ENCODE peak calls at places on chromosomes 12 and 14, in ten cellular contexts. X is pancreas; M is stomach; H is fibroblast of lung; T is esophagus squamous epithelium; F is thoracic aorta; O is tibial nerve; E is CD8-positive, alpha-beta memory T cell; Z is tibial artery; W is endodermal cell. Y is an unnamed sample.
A peak's percentile ranks its signal among the peaks of the same experiment; 100 is the strongest.

GRCh38 chr14:95465358-95465757 is 51.1 kb downstream of the SYNE3 start:
- DNase-seq in X (no peak), M (no peak), F (no peak), E (no peak), O (no peak), H (no peak), Z (no peak), W (no peak), T (no peak), Y (no peak)

GRCh38 chr12:20101046-20101445 is 267.3 kb upstream of the PDE3A start:
- DNase-seq in X (no peak), M (no peak), F (peak; percentile 18), H (peak; percentile 33), E (no peak), W (peak; percentile 48), O (no peak), T (no peak), Z (peak; percentile 67), Y (no peak)

GRCh38 chr12:104230704-104231103 is 15.1 kb downstream of the TXNRD1 start:
- DNase-seq in H (no peak), E (no peak), X (no peak), W (peak; percentile 86), Z (no peak), F (no peak), M (no peak), T (no peak), O (no peak), Y (no peak)

GRCh38 chr12:44377443-44378160 is 498.5 kb downstream of the NELL2 start:
- DNase-seq in Z (no peak), H (no peak), O (no peak), M (no peak), T (no peak), E (no peak), W (no peak), F (no peak), X (no peak), Y (no peak)

GRCh38 chr12:119014368-119014767 is 33.0 kb downstream of the SRRM4 start:
- DNase-seq in M (no peak), W (no peak), Z (no peak), O (no peak), X (no peak), F (no peak), T (no peak), H (no peak), E (no peak), Y (no peak)

GRCh38 chr14:104559769-104560585 is 19.6 kb upstream of the C14orf180 start:
- DNase-seq in T (no peak), M (no peak), H (no peak), E (no peak), Z (no peak), F (no peak), X (peak; percentile 48), O (no peak), W (peak; percentile 35), Y (no peak)

GRCh38 chr14:90815817-90816662 is at the start of gene TTC7B:
- DNase-seq in H (peak; percentile 36), T (no peak), O (no peak), F (no peak), M (peak; percentile 51), Z (no peak), W (peak; percentile 87), E (no peak), X (peak; percentile 84), Y (peak; percentile 35)

GRCh38 chr12:49872781-49873181 is 29.9 kb upstream of the BCDIN3D start:
- DNase-seq in H (peak; percentile 60), Z (no peak), F (no peak), T (no peak), X (no peak), O (no peak), W (peak; percentile 50), E (no peak), M (no peak), Y (no peak)

GRCh38 chr12:112549031-112549430 is 130.3 kb downstream of the PTPN11 start:
- DNase-seq in X (no peak), W (peak; percentile 65), O (no peak), M (no peak), F (no peak), Z (no peak), T (no peak), H (no peak), E (no peak), Y (no peak)

GRCh38 chr14:49946320-49947141 is 53.6 kb downstream of the ARF6 start:
- DNase-seq in X (no peak), H (peak; percentile 81), W (no peak), F (no peak), M (peak; percentile 34), Z (peak; percentile 43), O (no peak), E (no peak), T (no peak), Y (no peak)

GRCh38 chr14:32404784-32405573 is 75.9 kb downstream of the AKAP6 start:
- DNase-seq in Z (no peak), W (no peak), H (no peak), M (no peak), X (no peak), O (no peak), E (no peak), T (no peak), F (no peak), Y (no peak)

GRCh38 chr14:54329082-54329695 is 67.6 kb upstream of the CDKN3 start:
- DNase-seq in M (peak; percentile 33), H (peak; percentile 72), X (no peak), E (no peak), T (no peak), O (peak; percentile 17), Z (no peak), W (peak; percentile 88), F (no peak), Y (no peak)

GRCh38 chr12:113788020-113788856 is 177.9 kb downstream of the RBM19 start:
- DNase-seq in W (no peak), F (no peak), E (no peak), M (no peak), Z (no peak), H (peak; percentile 12), X (no peak), O (no peak), T (no peak), Y (no peak)

GRCh38 chr12:116528498-116528897 is 30.7 kb upstream of the MAP1LC3B2 start:
- DNase-seq in T (no peak), Z (no peak), H (peak; percentile 66), W (no peak), F (no peak), M (no peak), O (no peak), E (no peak), X (no peak), Y (no peak)

GRCh38 chr12:29317556-29318363 is 63.2 kb downstream of the ERGIC2 start:
- DNase-seq in T (no peak), W (peak; percentile 78), Z (no peak), H (peak; percentile 40), X (no peak), E (peak; percentile 59), F (no peak), O (no peak), M (peak; percentile 38), Y (peak; percentile 23)

DNA sequence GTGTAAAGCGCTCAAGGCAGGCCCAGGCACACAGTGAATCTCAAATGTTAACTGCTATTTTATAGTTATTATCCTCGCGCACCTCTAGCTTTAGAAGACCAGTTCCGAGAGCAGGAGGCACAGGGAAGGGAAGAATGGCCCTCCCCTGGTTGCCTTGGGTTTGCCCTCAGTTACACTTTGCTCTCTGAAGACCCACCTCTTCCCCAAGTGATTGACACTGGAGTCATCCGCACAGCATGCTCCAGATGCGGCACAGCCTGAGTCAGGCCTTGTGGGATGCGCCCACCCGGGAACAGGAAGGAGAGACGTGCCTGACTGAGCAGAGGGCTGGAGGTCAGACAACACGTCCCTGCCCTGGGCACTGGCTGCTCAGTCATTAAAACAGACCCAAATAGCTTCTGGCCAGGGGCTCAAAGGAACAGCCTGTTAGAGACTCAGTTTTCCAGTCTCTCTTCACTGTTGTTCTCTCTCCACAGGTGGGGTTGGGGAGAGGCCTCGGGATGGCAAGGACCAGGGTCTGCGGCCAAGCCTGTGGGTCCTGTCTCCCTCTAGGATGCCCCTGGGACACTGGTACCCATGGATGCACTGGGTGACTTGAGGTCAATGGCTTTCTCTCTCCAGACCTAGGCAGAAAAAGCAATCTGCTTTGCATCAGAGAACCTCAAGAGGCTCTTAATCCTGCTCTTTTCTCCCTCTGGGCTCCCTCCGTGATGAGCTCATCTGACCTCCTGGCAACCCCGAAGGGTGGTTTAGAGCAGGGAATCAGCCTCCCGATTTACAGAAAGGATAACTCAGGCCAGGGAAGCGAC is 13.6 kb upstream of the MLXIP start:
- DNase-seq in Z (no peak), W (peak; percentile 90), M (no peak), X (no peak), T (no peak), E (no peak), O (no peak), H (peak; percentile 88), F (no peak), Y (no peak)
- H3K27ac ChIP-seq in Z (peak overlapping the region; percentile 82), W (peak overlapping the region; percentile 78), M (peak overlapping the region; percentile 89), X (peak overlapping the region; percentile 95), T (peak overlapping the region; percentile 76), E (peak overlapping the region; percentile 79), O (peak overlapping the region; percentile 66), H (peak overlapping the region; percentile 81), F (no peak overlapping the region), Y (no peak overlapping the region)

GRCh38 chr14:76138119-76138757 is 13.5 kb upstream of the GPATCH2L start:
- DNase-seq in X (no peak), Z (no peak), E (no peak), F (no peak), H (no peak), T (no peak), O (no peak), M (no peak), W (peak; percentile 62), Y (no peak)
- H3K27me3 ChIP-seq in X (peaks cover 4% of the 10 kb centered on the region), Z (peaks cover 72% of the 10 kb centered on the region), E (peaks cover 33% of the 10 kb centered on the region), F (no peaks in the 10 kb centered on the region), H (peaks cover 28% of the 10 kb centered on the region), T (peaks cover 92% of the 10 kb centered on the region), O (peaks cover 2% of the 10 kb centered on the region), M (peaks cover 90% of the 10 kb centered on the region), W (peaks cover 25% of the 10 kb centered on the region), Y (peaks cover 69% of the 10 kb centered on the region)

GRCh38 chr14:33700052-33700451 is 250.8 kb downstream of the EGLN3 start:
- DNase-seq in O (no peak), X (no peak), E (no peak), M (no peak), F (no peak), Z (no peak), H (no peak), T (no peak), W (no peak), Y (no peak)
- H3K27ac ChIP-seq in O (no peak overlapping the region), X (no peak overlapping the region), E (no peak overlapping the region), M (no peak overlapping the region), F (no peak overlapping the region), Z (no peak overlapping the region), H (no peak overlapping the region), T (no peak overlapping the region), W (no peak overlapping the region), Y (no peak overlapping the region)

DNA sequence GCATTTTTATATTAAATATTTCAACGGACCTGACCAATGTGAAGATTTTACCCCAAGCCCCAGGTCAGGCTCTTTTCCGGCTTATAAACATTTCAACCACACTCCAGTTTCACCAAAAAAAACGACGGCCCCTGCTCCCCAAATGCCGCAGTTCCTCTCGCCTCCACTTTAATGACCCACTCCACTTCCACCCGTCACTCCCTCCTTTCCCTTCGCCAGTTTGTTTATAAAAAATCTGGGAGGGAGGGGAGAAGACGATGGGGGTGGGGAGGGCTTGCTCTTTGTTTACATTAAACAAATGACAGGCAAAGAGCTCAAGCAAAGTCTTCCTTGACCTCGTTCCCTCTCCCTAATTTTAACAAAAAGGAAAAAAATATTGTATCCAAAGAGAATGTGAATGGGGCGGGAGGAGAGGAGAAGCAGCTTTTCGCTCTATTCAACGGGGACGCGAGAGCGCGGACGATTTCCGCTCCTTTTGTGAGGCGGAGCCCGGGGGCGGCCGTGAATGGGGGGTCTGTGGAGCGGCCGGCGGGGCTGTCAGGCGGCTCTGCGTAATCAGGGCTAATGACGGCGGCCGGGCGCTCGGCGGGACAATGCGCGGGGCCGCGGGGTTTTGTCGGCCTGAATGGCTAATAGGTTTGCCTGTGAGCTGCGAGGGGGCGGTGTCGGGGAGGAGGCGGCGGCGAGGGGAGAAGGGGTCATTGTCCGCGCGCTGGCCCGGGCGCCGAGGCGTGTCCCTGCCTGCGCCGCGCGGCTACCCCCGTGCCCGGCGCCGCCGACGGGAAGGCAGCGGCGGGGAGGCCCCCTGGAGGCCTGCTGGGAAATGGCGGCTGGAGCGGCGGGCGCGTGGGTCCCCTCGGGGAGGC is 5.7 kb downstream of the SIX6 start:
- DNase-seq in X (peak; percentile 67), O (no peak), Z (peak; percentile 60), M (no peak), E (no peak), F (no peak), H (peak; percentile 47), W (peak; percentile 91), T (no peak), Y (no peak)
- H3K27me3 ChIP-seq in X (peaks cover 8% of the 10 kb centered on the region), O (no peaks in the 10 kb centered on the region), Z (peaks cover 79% of the 10 kb centered on the region), M (peaks cover 94% of the 10 kb centered on the region), E (peaks cover 54% of the 10 kb centered on the region), F (peaks cover 20% of the 10 kb centered on the region), H (peaks cover 59% of the 10 kb centered on the region), W (peaks cover 99% of the 10 kb centered on the region), T (peaks cover 97% of the 10 kb centered on the region), Y (peaks cover 88% of the 10 kb centered on the region)

Y was measured in CD4-positive, alpha-beta T cell.